ENCODE peak calls at places on chromosomes 11 and 22, in eight cellular contexts. One of them, this sample, is unnamed.

GRCh38 chr11:61609970-61610347 is 29.1 kb upstream of the SYT7 start:
- DNase-seq in uterus: no peak
- DNase-seq in heart right ventricle: no peak
- DNase-seq in Peyer's patch: no peak
- DNase-seq in suprapubic skin: no peak
- DNase-seq in effector memory CD4-positive, alpha-beta T cell: no peak
- DNase-seq in mucosa of descending colon: peak; percentile 41
- DNase-seq in BE2C: peak; percentile 53
- DNase-seq in this sample: no peak

GRCh38 chr11:75840560-75840959 is 25.6 kb downstream of the UVRAG start:
- DNase-seq in uterus: no peak
- DNase-seq in heart right ventricle: no peak
- DNase-seq in Peyer's patch: no peak
- DNase-seq in suprapubic skin: no peak
- DNase-seq in effector memory CD4-positive, alpha-beta T cell: no peak
- DNase-seq in mucosa of descending colon: no peak
- DNase-seq in BE2C: no peak
- DNase-seq in this sample: no peak

GRCh38 chr11:84780689-84781293 is 846.4 kb downstream of the DLG2 start:
- DNase-seq in uterus: no peak
- DNase-seq in heart right ventricle: no peak
- DNase-seq in Peyer's patch: no peak
- DNase-seq in suprapubic skin: no peak
- DNase-seq in effector memory CD4-positive, alpha-beta T cell: no peak
- DNase-seq in mucosa of descending colon: no peak
- DNase-seq in BE2C: no peak
- DNase-seq in this sample: no peak

GRCh38 chr22:26671317-26672059 is 14.1 kb downstream of the MIAT start:
- DNase-seq in uterus: peak; percentile 47
- DNase-seq in heart right ventricle: no peak
- DNase-seq in Peyer's patch: peak; percentile 84
- DNase-seq in suprapubic skin: peak; percentile 81
- DNase-seq in effector memory CD4-positive, alpha-beta T cell: peak; percentile 71
- DNase-seq in mucosa of descending colon: peak; percentile 60
- DNase-seq in BE2C: no peak
- DNase-seq in this sample: no peak

GRCh38 chr22:17773606-17774205 is 563 bp downstream of the BID start:
- DNase-seq in uterus: no peak
- DNase-seq in heart right ventricle: no peak
- DNase-seq in Peyer's patch: peak; percentile 53
- DNase-seq in suprapubic skin: no peak
- DNase-seq in effector memory CD4-positive, alpha-beta T cell: peak; percentile 46
- DNase-seq in mucosa of descending colon: peak; percentile 62
- DNase-seq in BE2C: peak; percentile 85
- DNase-seq in this sample: no peak

GRCh38 chr11:102927624-102927990 is 27.9 kb downstream of the MMP13 start:
- DNase-seq in uterus: no peak
- DNase-seq in heart right ventricle: no peak
- DNase-seq in Peyer's patch: no peak
- DNase-seq in suprapubic skin: no peak
- DNase-seq in effector memory CD4-positive, alpha-beta T cell: no peak
- DNase-seq in mucosa of descending colon: peak; percentile 27
- DNase-seq in BE2C: no peak
- DNase-seq in this sample: no peak

GRCh38 chr22:29314537-29315285 is 786 bp downstream of the RASL10A start:
- DNase-seq in uterus: no peak
- DNase-seq in heart right ventricle: no peak
- DNase-seq in Peyer's patch: no peak
- DNase-seq in suprapubic skin: peak; percentile 78
- DNase-seq in effector memory CD4-positive, alpha-beta T cell: no peak
- DNase-seq in mucosa of descending colon: no peak
- DNase-seq in BE2C: no peak
- DNase-seq in this sample: no peak

GRCh38 chr11:95592455-95592854 is 197.1 kb downstream of the FAM76B start:
- DNase-seq in uterus: peak; percentile 16
- DNase-seq in heart right ventricle: no peak
- DNase-seq in Peyer's patch: no peak
- DNase-seq in suprapubic skin: no peak
- DNase-seq in effector memory CD4-positive, alpha-beta T cell: no peak
- DNase-seq in mucosa of descending colon: no peak
- DNase-seq in BE2C: no peak
- DNase-seq in this sample: no peak

GRCh38 chr11:111412293-111412692 is 33.2 kb upstream of the POU2AF1 start:
- DNase-seq in uterus: no peak
- DNase-seq in heart right ventricle: no peak
- DNase-seq in Peyer's patch: no peak
- DNase-seq in suprapubic skin: no peak
- DNase-seq in effector memory CD4-positive, alpha-beta T cell: no peak
- DNase-seq in mucosa of descending colon: no peak
- DNase-seq in BE2C: no peak
- DNase-seq in this sample: no peak

GRCh38 chr11:111414936-111415335 is 35.9 kb upstream of the POU2AF1 start:
- DNase-seq in uterus: no peak
- DNase-seq in heart right ventricle: no peak
- DNase-seq in Peyer's patch: peak; percentile 39
- DNase-seq in suprapubic skin: no peak
- DNase-seq in effector memory CD4-positive, alpha-beta T cell: no peak
- DNase-seq in mucosa of descending colon: no peak
- DNase-seq in BE2C: no peak
- DNase-seq in this sample: no peak

GRCh38 chr11:111413849-111414248 is 34.8 kb upstream of the POU2AF1 start:
- DNase-seq in uterus: no peak
- DNase-seq in heart right ventricle: no peak
- DNase-seq in Peyer's patch: no peak
- DNase-seq in suprapubic skin: no peak
- DNase-seq in effector memory CD4-positive, alpha-beta T cell: no peak
- DNase-seq in mucosa of descending colon: no peak
- DNase-seq in BE2C: no peak
- DNase-seq in this sample: no peak

GRCh38 chr11:111416231-111416960 is 37.3 kb upstream of the POU2AF1 start:
- DNase-seq in uterus: no peak
- DNase-seq in heart right ventricle: no peak
- DNase-seq in Peyer's patch: no peak
- DNase-seq in suprapubic skin: no peak
- DNase-seq in effector memory CD4-positive, alpha-beta T cell: no peak
- DNase-seq in mucosa of descending colon: no peak
- DNase-seq in BE2C: no peak
- DNase-seq in this sample: no peak

DNA sequence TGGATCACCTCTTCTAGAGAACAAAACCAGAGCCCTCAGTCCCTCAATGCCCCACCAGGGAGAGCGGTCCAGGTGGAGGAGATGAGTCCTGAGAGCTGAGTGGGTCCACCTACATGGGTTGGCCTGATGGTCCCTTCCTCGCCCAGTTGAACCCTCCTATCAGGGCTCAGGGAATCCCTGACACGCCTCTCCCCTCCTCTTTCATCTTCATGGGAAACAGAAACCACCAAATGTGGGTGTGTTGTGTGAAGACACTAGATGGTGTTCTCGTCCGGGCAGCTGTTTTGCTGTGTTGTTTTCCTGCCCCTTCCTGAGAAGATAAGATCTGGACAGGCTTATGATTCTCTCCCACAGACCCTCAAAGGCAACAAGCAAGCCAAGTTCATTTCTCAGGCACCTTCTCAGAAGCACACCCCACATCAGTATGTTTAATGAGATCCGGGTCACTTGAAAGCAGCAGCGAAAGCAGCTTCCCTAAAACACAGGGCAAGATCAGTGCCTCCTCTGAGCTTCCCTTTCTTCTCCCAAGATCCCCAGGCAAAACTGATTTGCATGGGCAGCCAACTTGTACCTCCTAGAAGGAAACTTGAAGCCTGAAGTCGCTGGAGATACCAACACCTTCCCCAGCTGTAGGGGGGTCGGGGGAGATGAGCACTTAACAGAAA is 35.3 kb upstream of the POU2AF1 start:
- DNase-seq in uterus: no peak
- DNase-seq in heart right ventricle: no peak
- DNase-seq in Peyer's patch: peak; percentile 45
- DNase-seq in suprapubic skin: no peak
- DNase-seq in effector memory CD4-positive, alpha-beta T cell: no peak
- DNase-seq in mucosa of descending colon: no peak
- DNase-seq in BE2C: no peak
- DNase-seq in this sample: no peak
- H3K4me1 ChIP-seq in uterus: no peaks in the 10 kb centered on the region
- H3K4me1 ChIP-seq in heart right ventricle: peaks cover 18% of the 10 kb centered on the region
- H3K4me1 ChIP-seq in Peyer's patch: peaks cover 15% of the 10 kb centered on the region
- H3K4me1 ChIP-seq in suprapubic skin: peaks cover 27% of the 10 kb centered on the region
- H3K4me1 ChIP-seq in effector memory CD4-positive, alpha-beta T cell: peaks cover 7% of the 10 kb centered on the region
- H3K4me1 ChIP-seq in mucosa of descending colon: peaks cover 4% of the 10 kb centered on the region
- H3K4me1 ChIP-seq in BE2C: no peaks in the 10 kb centered on the region
- H3K4me1 ChIP-seq in this sample: peaks cover 7% of the 10 kb centered on the region

DNA sequence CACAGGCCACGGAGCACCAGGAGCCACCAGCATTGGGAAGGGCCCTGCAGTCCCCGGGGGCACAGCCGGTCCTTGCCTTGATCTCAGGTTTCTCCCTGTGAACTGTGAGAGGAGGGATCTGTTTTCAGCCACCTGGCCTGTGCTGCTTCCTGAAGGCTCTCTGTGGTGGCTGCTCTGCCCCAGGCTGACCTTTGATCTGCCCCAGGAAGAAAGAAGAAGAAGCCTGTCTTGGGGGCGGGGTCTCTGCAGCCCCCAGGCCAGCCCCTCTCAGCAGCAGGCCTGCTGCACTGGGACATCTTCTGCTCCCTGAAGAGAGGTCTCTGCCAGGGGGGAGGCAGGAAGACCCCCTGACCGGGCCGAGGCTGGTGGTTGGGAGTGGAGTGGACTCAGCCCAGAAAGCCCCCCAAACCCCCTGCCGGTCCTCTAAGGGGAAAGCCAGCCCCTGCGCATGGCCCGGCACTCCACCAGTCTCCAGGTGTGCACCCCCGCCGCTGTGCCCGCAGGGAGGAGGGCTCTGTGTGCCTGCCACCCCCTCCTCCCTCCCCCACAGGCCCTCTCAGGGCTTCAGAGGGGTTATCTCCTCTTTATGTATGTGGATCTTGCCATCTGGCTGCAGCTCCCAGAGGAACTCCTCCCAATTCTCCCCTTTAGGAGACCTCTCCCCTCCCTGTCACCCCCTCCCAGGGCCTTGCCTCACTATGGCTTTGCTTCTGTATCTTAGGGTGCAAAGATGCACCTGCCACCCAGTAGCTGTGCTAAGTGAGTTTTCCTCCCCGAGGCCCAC is 675.3 kb downstream of the BRD1 start:
- DNase-seq in uterus: no peak
- DNase-seq in heart right ventricle: no peak
- DNase-seq in Peyer's patch: no peak
- DNase-seq in suprapubic skin: no peak
- DNase-seq in effector memory CD4-positive, alpha-beta T cell: no peak
- DNase-seq in mucosa of descending colon: no peak
- DNase-seq in BE2C: no peak
- DNase-seq in this sample: no peak
- H3K9me3 ChIP-seq in uterus: no peaks in the 10 kb centered on the region
- H3K9me3 ChIP-seq in heart right ventricle: no peaks in the 10 kb centered on the region
- H3K9me3 ChIP-seq in Peyer's patch: no peaks in the 10 kb centered on the region
- H3K9me3 ChIP-seq in suprapubic skin: no peaks in the 10 kb centered on the region
- H3K9me3 ChIP-seq in effector memory CD4-positive, alpha-beta T cell: no peaks in the 10 kb centered on the region
- H3K9me3 ChIP-seq in mucosa of descending colon: no peaks in the 10 kb centered on the region
- H3K9me3 ChIP-seq in BE2C: peaks cover 2% of the 10 kb centered on the region
- H3K9me3 ChIP-seq in this sample: no peaks in the 10 kb centered on the region

DNA sequence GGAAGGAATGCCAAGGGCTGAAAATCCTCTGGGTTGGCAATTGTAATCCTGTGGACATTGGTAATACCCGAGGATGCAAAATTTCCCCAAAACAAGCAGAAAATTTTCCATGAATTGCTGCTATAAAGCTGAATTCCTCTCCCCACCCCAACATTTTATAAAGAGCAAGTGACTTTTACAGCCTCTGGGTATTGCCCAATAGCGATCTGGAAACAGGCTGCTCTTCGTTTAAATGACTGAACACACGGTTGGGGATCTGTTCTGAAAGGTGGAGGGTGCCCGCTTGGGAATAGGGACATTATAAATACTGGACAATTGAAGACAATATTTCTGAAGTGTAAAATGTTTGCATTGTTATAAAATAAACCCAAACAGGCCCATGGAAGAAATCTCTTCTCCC is 20.6 kb downstream of the EHF start:
- DNase-seq in uterus: no peak
- DNase-seq in heart right ventricle: no peak
- DNase-seq in Peyer's patch: no peak
- DNase-seq in suprapubic skin: no peak
- DNase-seq in effector memory CD4-positive, alpha-beta T cell: no peak
- DNase-seq in mucosa of descending colon: peak; percentile 72
- DNase-seq in BE2C: no peak
- DNase-seq in this sample: no peak
- H3K4me1 ChIP-seq in uterus: no peaks in the 10 kb centered on the region
- H3K4me1 ChIP-seq in heart right ventricle: no peaks in the 10 kb centered on the region
- H3K4me1 ChIP-seq in Peyer's patch: no peaks in the 10 kb centered on the region
- H3K4me1 ChIP-seq in suprapubic skin: peaks cover 70% of the 10 kb centered on the region
- H3K4me1 ChIP-seq in effector memory CD4-positive, alpha-beta T cell: no peaks in the 10 kb centered on the region
- H3K4me1 ChIP-seq in mucosa of descending colon: peaks cover 20% of the 10 kb centered on the region
- H3K4me1 ChIP-seq in BE2C: no peaks in the 10 kb centered on the region
- H3K4me1 ChIP-seq in this sample: no peaks in the 10 kb centered on the region

GRCh38 chr22:47396515-47396914 is 634.1 kb downstream of the TBC1D22A start:
- DNase-seq in uterus: no peak
- DNase-seq in heart right ventricle: no peak
- DNase-seq in Peyer's patch: no peak
- DNase-seq in suprapubic skin: no peak
- DNase-seq in effector memory CD4-positive, alpha-beta T cell: no peak
- DNase-seq in mucosa of descending colon: no peak
- DNase-seq in BE2C: no peak
- DNase-seq in this sample: no peak

GRCh38 chr22:47396105-47396504 is 633.7 kb downstream of the TBC1D22A start:
- DNase-seq in uterus: no peak
- DNase-seq in heart right ventricle: no peak
- DNase-seq in Peyer's patch: no peak
- DNase-seq in suprapubic skin: peak; percentile 40
- DNase-seq in effector memory CD4-positive, alpha-beta T cell: no peak
- DNase-seq in mucosa of descending colon: no peak
- DNase-seq in BE2C: no peak
- DNase-seq in this sample: no peak

GRCh38 chr22:47395481-47395880 is 633.0 kb downstream of the TBC1D22A start:
- DNase-seq in uterus: no peak
- DNase-seq in heart right ventricle: no peak
- DNase-seq in Peyer's patch: no peak
- DNase-seq in suprapubic skin: peak; percentile 18
- DNase-seq in effector memory CD4-positive, alpha-beta T cell: no peak
- DNase-seq in mucosa of descending colon: peak; percentile 4
- DNase-seq in BE2C: no peak
- DNase-seq in this sample: no peak

GRCh38 chr22:47393191-47393590 is 630.7 kb downstream of the TBC1D22A start:
- DNase-seq in uterus: no peak
- DNase-seq in heart right ventricle: no peak
- DNase-seq in Peyer's patch: no peak
- DNase-seq in suprapubic skin: peak; percentile 72
- DNase-seq in effector memory CD4-positive, alpha-beta T cell: no peak
- DNase-seq in mucosa of descending colon: no peak
- DNase-seq in BE2C: no peak
- DNase-seq in this sample: no peak

GRCh38 chr22:47394504-47395440 is 632.3 kb downstream of the TBC1D22A start:
- DNase-seq in uterus: no peak
- DNase-seq in heart right ventricle: no peak
- DNase-seq in Peyer's patch: no peak
- DNase-seq in suprapubic skin: peak; percentile 50
- DNase-seq in effector memory CD4-positive, alpha-beta T cell: no peak
- DNase-seq in mucosa of descending colon: no peak
- DNase-seq in BE2C: no peak
- DNase-seq in this sample: no peak
- H3K9me3 ChIP-seq in uterus: no peaks in the 10 kb centered on the region
- H3K9me3 ChIP-seq in heart right ventricle: no peaks in the 10 kb centered on the region
- H3K9me3 ChIP-seq in Peyer's patch: no peaks in the 10 kb centered on the region
- H3K9me3 ChIP-seq in suprapubic skin: no peaks in the 10 kb centered on the region
- H3K9me3 ChIP-seq in effector memory CD4-positive, alpha-beta T cell: no peaks in the 10 kb centered on the region
- H3K9me3 ChIP-seq in mucosa of descending colon: no peaks in the 10 kb centered on the region
- H3K9me3 ChIP-seq in BE2C: no peaks in the 10 kb centered on the region
- H3K9me3 ChIP-seq in this sample: no peaks in the 10 kb centered on the region